ENCODE peak calls at places on chromosomes 12 and 14, in four cellular contexts. U is HL-60, V is K562, C is GM12878. B is an unnamed sample.
A peak's percentile ranks its signal among the peaks of the same experiment; 100 is the strongest.

GRCh38 chr12:23548742-23549141 is 400.7 kb downstream of the SOX5 start:
- DNase-seq in U (no peak), C (no peak), V (no peak), B (no peak)

GRCh38 chr14:66238969-66239368 is 247.2 kb upstream of the CCDC196 start:
- DNase-seq in U (no peak), V (no peak), C (no peak), B (no peak)

GRCh38 chr12:90250766-90251165 is 542.1 kb upstream of the ATP2B1 start:
- DNase-seq in C (no peak), V (no peak), U (peak; percentile 8), B (no peak)

GRCh38 chr14:70934084-70934483 is 26.8 kb downstream of the PCNX1 start:
- DNase-seq in V (no peak), U (no peak), C (no peak), B (no peak)

GRCh38 chr12:10562306-10562933 is 51.0 kb downstream of the MAGOHB start:
- DNase-seq in C (no peak), V (peak; percentile 12), U (no peak), B (no peak)

GRCh38 chr12:4700621-4701026 is 19.6 kb upstream of the GALNT8 start:
- DNase-seq in C (no peak), V (no peak), U (no peak), B (no peak)

GRCh38 chr12:4225571-4225970 is 48.0 kb upstream of the CCND2 start:
- DNase-seq in V (no peak), C (no peak), U (no peak), B (no peak)

GRCh38 chr12:114450511-114451300 is 44.8 kb upstream of the TBX5 start:
- DNase-seq in U (no peak), V (no peak), C (no peak), B (no peak)

GRCh38 chr14:98551028-98551427 is 721.0 kb downstream of the BCL11B start:
- DNase-seq in C (no peak), U (no peak), V (no peak), B (no peak)

GRCh38 chr12:79454338-79454777 is 236.4 kb downstream of the PAWR start:
- DNase-seq in C (no peak), V (no peak), U (no peak), B (no peak)

GRCh38 chr12:22626429-22626828 is 1.5 kb downstream of the ETNK1 start:
- DNase-seq in C (peak; percentile 20), U (no peak), V (no peak), B (peak; percentile 13)

GRCh38 chr12:119713551-119714031 is 45.7 kb downstream of the PRKAB1 start:
- DNase-seq in V (no peak), U (no peak), C (no peak), B (no peak)

GRCh38 chr14:74502236-74503019 is 8.9 kb downstream of the ISCA2 start:
- DNase-seq in V (peak; percentile 34), C (no peak), U (no peak), B (no peak)

GRCh38 chr12:106753526-106753925 is 21.0 kb upstream of the RIC8B start:
- DNase-seq in U (no peak), V (no peak), C (peak; percentile 67), B (peak; percentile 48)

GRCh38 chr12:131917139-131917710 is 11.9 kb upstream of the PUS1 start:
- DNase-seq in V (no peak), U (no peak), C (no peak), B (peak; percentile 27)

GRCh38 chr12:13097526-13097925 is 5.9 kb downstream of the GSG1 start:
- DNase-seq in U (peak; percentile 22), V (no peak), C (no peak), B (no peak)

GRCh38 chr12:40033260-40033649 is 72.6 kb downstream of the SLC2A13 start:
- DNase-seq in U (no peak), C (no peak), V (no peak), B (no peak)

GRCh38 chr12:64691793-64692583 is 67.2 kb downstream of the GNS start:
- DNase-seq in V (no peak), C (no peak), U (no peak), B (no peak)

GRCh38 chr14:70808402-70809237 is 693 bp downstream of the MAP3K9 start:
- DNase-seq in C (no peak), U (no peak), V (no peak), B (no peak)

GRCh38 chr12:126798449-126798848 is 1468.5 kb upstream of the TMEM132C start:
- DNase-seq in U (no peak), V (no peak), C (no peak), B (no peak)

GRCh38 chr14:92694807-92695206 is 53.6 kb downstream of the LGMN start:
- DNase-seq in V (no peak), C (no peak), U (no peak), B (no peak)

GRCh38 chr14:92692822-92693226 is 55.6 kb downstream of the LGMN start:
- DNase-seq in V (no peak), C (no peak), U (peak; percentile 28), B (no peak)

GRCh38 chr14:92696356-92696755 is 52.1 kb downstream of the LGMN start:
- DNase-seq in U (no peak), C (no peak), V (no peak), B (no peak)

GRCh38 chr14:92695562-92695961 is 52.9 kb downstream of the LGMN start:
- DNase-seq in U (no peak), C (no peak), V (no peak), B (no peak)

DNA sequence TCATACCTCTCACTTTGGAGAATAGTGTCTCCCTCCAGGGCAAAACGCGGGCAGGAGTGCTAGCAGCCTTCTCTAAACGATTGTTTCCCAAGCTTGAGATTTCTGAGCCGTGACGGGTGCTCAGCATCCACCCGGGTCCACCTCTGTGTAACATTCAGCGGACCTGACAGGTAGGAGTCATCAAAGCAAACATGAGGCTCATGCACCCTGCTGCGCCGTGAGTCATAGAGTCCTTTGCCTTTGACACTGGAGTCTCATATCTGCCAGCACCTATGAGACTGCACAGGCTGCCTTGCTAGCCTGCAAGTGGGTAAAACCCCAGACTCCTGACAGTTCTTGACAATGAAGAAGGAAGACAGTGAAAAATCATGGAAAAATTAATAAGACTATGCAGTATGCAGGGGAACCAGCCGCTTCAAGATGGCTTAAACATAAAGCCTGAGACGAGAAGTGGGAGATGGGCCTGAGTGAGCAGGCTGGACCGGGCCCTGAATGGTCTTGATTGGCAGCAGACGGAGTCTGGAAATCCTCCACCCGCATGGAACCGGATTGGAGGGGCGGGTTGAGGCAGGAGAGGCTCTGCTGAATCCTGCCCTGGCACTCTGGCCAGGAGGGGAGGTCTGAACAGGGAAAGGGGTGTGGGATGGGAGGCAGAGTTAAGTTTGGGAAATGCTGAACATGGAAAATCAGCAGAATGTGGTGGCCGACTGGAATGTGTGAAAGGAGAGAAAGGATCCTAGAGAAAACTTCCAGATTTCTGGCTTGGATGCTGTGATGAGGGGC is 54.2 kb downstream of the LGMN start:
- DNase-seq in V (no peak), C (no peak), U (no peak), B (no peak)
- TF ChIP-seq POLR2AphosphoS5 in V (no peak), C (no peak), U (peak; percentile 16), B (no peak)

GRCh38 chr14:61812347-61813100 is 50.3 kb downstream of the SNAPC1 start:
- DNase-seq in C (no peak), V (no peak), U (no peak), B (peak; percentile 46)

GRCh38 chr14:61811882-61812346 is 49.7 kb downstream of the SNAPC1 start:
- DNase-seq in U (no peak), V (no peak), C (no peak), B (no peak)

GRCh38 chr14:61813101-61813596 is 50.9 kb downstream of the SNAPC1 start:
- DNase-seq in C (no peak), V (no peak), U (no peak), B (no peak)
- TF ChIP-seq SPI1 in C (no peak), V (no peak), U (no peak), B (no peak)

DNA sequence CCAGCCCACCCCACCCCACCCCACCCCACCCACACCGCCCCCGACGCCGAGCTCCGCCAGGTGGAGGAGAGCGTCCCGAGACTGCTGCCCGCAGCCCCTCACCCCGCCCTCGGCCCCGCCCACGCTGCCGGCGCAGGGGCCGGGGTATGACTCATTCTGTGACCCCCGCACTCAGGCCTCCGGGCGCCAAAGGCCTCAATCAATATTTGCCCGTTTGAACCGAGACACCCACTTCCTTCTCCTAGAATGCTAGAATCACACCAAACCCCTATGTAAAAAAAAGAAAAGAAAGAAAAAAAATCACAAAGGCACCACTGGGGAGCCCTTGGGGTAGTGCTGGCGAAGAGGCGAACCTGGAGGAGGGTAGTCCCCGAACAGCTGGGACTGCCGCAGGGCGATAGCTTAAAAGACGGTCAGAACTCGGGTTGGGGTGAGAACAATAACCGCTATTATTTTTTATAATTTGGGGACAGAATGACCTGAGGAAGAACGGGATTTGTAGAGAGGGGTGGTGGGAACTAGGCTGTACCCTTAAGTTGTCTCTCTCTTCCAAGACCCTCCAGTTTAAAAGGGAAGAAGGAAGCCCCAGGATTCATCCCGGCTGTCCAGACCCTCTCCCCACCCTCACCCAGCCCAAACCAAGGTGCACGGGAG is 894 bp downstream of the KRT8 start:
- DNase-seq in C (peak; percentile 30), V (peak; percentile 88), U (no peak), B (peak; percentile 72)
- TF ChIP-seq POLR2AphosphoS5 in C (no peak), V (peak; percentile 64), U (no peak), B (no peak)

GRCh38 chr14:79256311-79256879 is 954.9 kb downstream of the DIO2 start:
- DNase-seq in U (no peak), V (no peak), C (no peak), B (no peak)
- TF ChIP-seq SPI1 in U (no peak), V (no peak), C (no peak), B (no peak)

GRCh38 chr14:68884031-68885030 is 91.5 kb upstream of the ZFP36L1 start:
- DNase-seq in C (no peak), U (no peak), V (no peak), B (no peak)
- TF ChIP-seq POLR2AphosphoS5 in C (no peak), U (no peak), V (no peak), B (no peak)

GRCh38 chr12:27523305-27523641 is 733 bp upstream of the PPFIBP1 start:
- DNase-seq in V (peak; percentile 7), U (no peak), C (no peak), B (no peak)

GRCh38 chr12:27524489-27524835 is 456 bp downstream of the PPFIBP1 start:
- DNase-seq in U (no peak), C (no peak), V (no peak), B (no peak)

GRCh38 chr12:27523642-27524488 is at the start of gene PPFIBP1:
- DNase-seq in C (peak; percentile 91), V (peak; percentile 100), U (peak; percentile 89), B (peak; percentile 72)

GRCh38 chr12:27524839-27525238 is 833 bp downstream of the PPFIBP1 start:
- DNase-seq in U (no peak), C (no peak), V (no peak), B (no peak)

GRCh38 chr12:27525373-27525772 is 1.4 kb downstream of the PPFIBP1 start:
- DNase-seq in U (no peak), C (no peak), V (no peak), B (no peak)
- TF ChIP-seq SPI1 in U (no peak), C (no peak), V (no peak), B (no peak)

B was measured in GM12891.